ENCODE peak calls at places on chromosome 12, in eight cellular contexts. B is ovary; M is effector memory CD4-positive, alpha-beta T cell; H is cardiac muscle cell; D is pancreas; A is heart left ventricle; Q is neuronal stem cell; W is GM23248. V is an unnamed sample.

GRCh38 chr12:85741051-85741450 is 95.2 kb downstream of the RASSF9 start:
- DNase-seq in A (no peak), B (no peak), W (no peak), M (no peak), Q (no peak), H (no peak), D (no peak), V (no peak)

GRCh38 chr12:3630111-3630510 is 122.8 kb downstream of the CRACR2A start:
- DNase-seq in M (no peak), A (no peak), B (no peak), D (no peak), H (no peak), Q (no peak), W (no peak), V (no peak)

GRCh38 chr12:119014368-119014767 is 33.0 kb downstream of the SRRM4 start:
- DNase-seq in B (no peak), A (no peak), W (no peak), M (no peak), D (no peak), Q (no peak), H (no peak), V (no peak)

GRCh38 chr12:1832801-1833595 is 12.6 kb downstream of the LRTM2 start:
- DNase-seq in A (peak; percentile 33), D (no peak), W (no peak), M (no peak), Q (no peak), B (no peak), H (no peak), V (no peak)

GRCh38 chr12:115998119-115998633 is 279.3 kb downstream of the MED13L start:
- DNase-seq in W (peak; percentile 78), A (no peak), Q (peak; percentile 43), B (no peak), D (no peak), H (peak; percentile 59), M (no peak), V (peak; percentile 43)

GRCh38 chr12:3492868-3493224 is 1.8 kb downstream of the PRMT8 start:
- DNase-seq in H (peak; percentile 37), M (no peak), W (no peak), Q (no peak), D (no peak), B (no peak), A (no peak), V (no peak)

GRCh38 chr12:48824905-48825304 is 6.6 kb downstream of the CACNB3 start:
- DNase-seq in M (no peak), H (no peak), W (no peak), Q (no peak), D (no peak), A (peak; percentile 19), B (no peak), V (no peak)

GRCh38 chr12:105352940-105353635 is 22.6 kb downstream of the C12orf75 start:
- DNase-seq in A (no peak), M (no peak), W (no peak), B (no peak), H (no peak), Q (no peak), D (peak; percentile 35), V (no peak)

GRCh38 chr12:52235001-52235760 is 2.1 kb downstream of the KRT7 start:
- DNase-seq in Q (no peak), H (no peak), B (no peak), A (peak; percentile 49), W (peak; percentile 66), M (no peak), D (no peak), V (no peak)

GRCh38 chr12:117968084-117968789 is 553 bp downstream of the KSR2 start:
- DNase-seq in H (no peak), B (no peak), Q (no peak), A (no peak), W (no peak), D (no peak), M (no peak), V (no peak)

GRCh38 chr12:82698959-82699358 is 12.3 kb downstream of the TMTC2 start:
- DNase-seq in Q (no peak), A (no peak), W (no peak), B (no peak), H (no peak), D (no peak), M (no peak), V (no peak)

GRCh38 chr12:81167694-81168093 is 89.8 kb downstream of the ACSS3 start:
- DNase-seq in W (peak; percentile 12), A (no peak), M (no peak), D (no peak), Q (no peak), B (no peak), H (no peak), V (no peak)

GRCh38 chr12:127429556-127429955 is 837.4 kb upstream of the TMEM132C start:
- DNase-seq in W (no peak), Q (no peak), D (no peak), B (no peak), M (no peak), H (no peak), A (no peak), V (no peak)

GRCh38 chr12:52248541-52249035 is 15.5 kb downstream of the KRT7 start:
- DNase-seq in B (no peak), D (no peak), H (no peak), M (no peak), A (peak; percentile 35), Q (no peak), W (peak; percentile 41), V (no peak)

GRCh38 chr12:12563529-12563928 is 866 bp upstream of the DUSP16 start:
- DNase-seq in B (no peak), D (no peak), A (no peak), W (peak; percentile 52), M (no peak), H (peak; percentile 19), Q (no peak), V (peak; percentile 12)

GRCh38 chr12:89893972-89894706 is 185.5 kb upstream of the ATP2B1 start:
- DNase-seq in W (peak; percentile 55), H (no peak), A (no peak), D (no peak), B (no peak), M (no peak), Q (no peak), V (no peak)

GRCh38 chr12:16307843-16308475 is 30.5 kb upstream of the SLC15A5 start:
- DNase-seq in B (no peak), A (no peak), W (no peak), D (no peak), M (no peak), Q (no peak), H (no peak), V (no peak)

GRCh38 chr12:93061414-93062099 is 132.5 kb upstream of the EEA1 start:
- DNase-seq in M (no peak), A (peak; percentile 75), B (peak; percentile 34), D (no peak), H (no peak), Q (no peak), W (peak; percentile 9), V (no peak)

DNA sequence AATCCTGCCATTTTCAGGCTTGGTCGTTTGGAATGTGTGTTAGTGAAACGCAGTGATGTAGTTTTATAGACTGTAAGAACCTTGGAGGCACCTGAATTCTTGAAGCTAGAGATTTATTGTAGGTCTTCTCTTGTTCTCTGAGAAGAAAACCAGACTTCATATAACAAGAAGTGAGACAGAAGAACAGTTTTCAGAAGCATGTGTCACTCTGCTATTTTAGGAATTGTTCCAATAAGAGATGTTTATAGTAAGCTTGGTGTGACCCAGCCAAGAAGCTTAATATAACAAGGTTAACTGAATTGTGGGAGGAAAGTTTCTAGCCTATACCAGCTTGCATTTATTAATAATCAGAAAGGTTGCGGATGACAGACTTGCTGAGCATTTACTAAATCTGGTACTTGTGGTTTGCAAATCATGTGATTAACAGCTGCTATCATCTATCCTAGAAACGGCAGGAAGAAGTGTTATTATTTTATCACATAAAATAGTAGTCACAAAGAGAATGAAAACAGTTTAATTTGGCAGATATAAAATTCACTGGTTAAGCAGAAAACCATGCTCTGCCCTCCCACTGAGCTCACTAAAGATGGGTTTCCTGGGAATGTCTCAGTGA is 49.2 kb upstream of the BCAT1 start:
- DNase-seq in D (no peak), Q (no peak), H (no peak), A (no peak), M (no peak), B (no peak), W (peak; percentile 72), V (no peak)
- H3K4me3 ChIP-seq in D (no peak overlapping the region), Q (no peak overlapping the region), H (no peak overlapping the region), A (no peak overlapping the region), M (no peak overlapping the region), B (no peak overlapping the region), W (no peak overlapping the region), V (no peak overlapping the region)

GRCh38 chr12:78088391-78088832 is 257.7 kb downstream of the NAV3 start:
- DNase-seq in H (no peak), Q (no peak), W (peak; percentile 20), A (no peak), B (no peak), M (no peak), D (no peak), V (peak; percentile 2)

GRCh38 chr12:78081590-78082314 is 251.1 kb downstream of the NAV3 start:
- DNase-seq in D (no peak), A (no peak), H (no peak), Q (no peak), M (no peak), B (no peak), W (no peak), V (no peak)

GRCh38 chr12:78085562-78086182 is 255.0 kb downstream of the NAV3 start:
- DNase-seq in Q (no peak), H (no peak), D (no peak), W (peak; percentile 90), M (no peak), B (no peak), A (no peak), V (no peak)

GRCh38 chr12:78086553-78087362 is 256.1 kb downstream of the NAV3 start:
- DNase-seq in M (no peak), H (no peak), B (no peak), A (no peak), Q (no peak), W (peak; percentile 18), D (no peak), V (no peak)

GRCh38 chr12:78087363-78087675 is 256.6 kb downstream of the NAV3 start:
- DNase-seq in H (no peak), M (no peak), A (no peak), D (no peak), W (peak; percentile 39), B (no peak), Q (no peak), V (no peak)
- H3K27ac ChIP-seq in H (no peak overlapping the region), M (no peak overlapping the region), A (no peak overlapping the region), D (no peak overlapping the region), W (peak overlapping the region; percentile 6), B (no peak overlapping the region), Q (no peak overlapping the region), V (no peak overlapping the region)

DNA sequence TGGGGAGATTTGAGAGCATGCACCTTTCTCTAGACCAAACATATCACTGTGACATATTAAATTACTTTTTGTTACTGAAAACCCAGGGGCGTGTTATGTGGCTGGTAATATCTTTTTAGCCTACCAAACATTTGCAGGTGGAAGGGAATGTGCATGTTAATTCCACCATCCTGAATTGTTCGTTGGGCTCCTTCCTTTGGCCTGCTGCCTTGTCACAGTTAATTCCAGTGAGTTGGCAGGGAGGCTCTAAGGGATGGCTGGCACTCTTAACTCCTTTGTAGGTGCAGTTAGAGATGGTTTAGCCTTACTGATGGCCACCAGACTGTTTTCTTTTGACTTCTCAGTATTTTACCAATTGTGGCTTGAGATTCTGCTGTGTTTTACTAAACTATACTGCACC is 64.5 kb downstream of the DIP2B start:
- DNase-seq in M (no peak), A (no peak), W (peak; percentile 32), B (no peak), H (peak; percentile 17), Q (no peak), D (no peak), V (no peak)
- H3K4me1 ChIP-seq in M (no peaks in the 10 kb centered on the region), A (peaks cover 77% of the 10 kb centered on the region), W (peaks cover 57% of the 10 kb centered on the region), B (peaks cover 21% of the 10 kb centered on the region), H (peaks cover 36% of the 10 kb centered on the region), Q (peaks cover 5% of the 10 kb centered on the region), D (peaks cover 65% of the 10 kb centered on the region), V (no peaks in the 10 kb centered on the region)

GRCh38 chr12:94644622-94645021 is 5.7 kb downstream of the TMCC3 start:
- DNase-seq in A (no peak), D (peak; percentile 28), H (no peak), M (no peak), W (peak; percentile 70), Q (no peak), B (no peak), V (no peak)
- H3K4me3 ChIP-seq in A (no peak overlapping the region), D (no peak overlapping the region), H (no peak overlapping the region), M (no peak overlapping the region), W (peak overlapping the region; percentile 55), Q (no peak overlapping the region), B (no peak overlapping the region), V (no peak overlapping the region)